ENCODE peak calls at places on chromosomes 12 and 14, in five cellular contexts. M is dorsolateral prefrontal cortex, E is NCI-H82, G is progenitor cell of endocrine pancreas, B is mucosa of descending colon. O is an unnamed sample.

GRCh38 chr14:79279645-79280399 is 931.5 kb downstream of the DIO2 start:
- DNase-seq in E (no peak), G (no peak), M (peak), B (peak), O (no peak)

GRCh38 chr12:52331833-52332232 is 10.6 kb upstream of the KRT83 start:
- DNase-seq in G (no peak), B (no peak), M (no peak), E (no peak), O (no peak)

GRCh38 chr12:78183854-78184253 is 353.2 kb downstream of the NAV3 start:
- DNase-seq in M (no peak), E (no peak), B (no peak), G (no peak), O (no peak)

GRCh38 chr12:115103884-115104883 is 420.2 kb upstream of the TBX3 start:
- DNase-seq in M (no peak), B (no peak), E (no peak), G (no peak), O (no peak)

GRCh38 chr14:89017417-89017816 is 193.0 kb downstream of the TTC8 start:
- DNase-seq in B (no peak), E (no peak), M (no peak), G (no peak), O (no peak)

GRCh38 chr12:232731-233614 is 19.0 kb upstream of the SLC6A12 start:
- DNase-seq in M (no peak), G (no peak), B (no peak), E (peak), O (no peak)

GRCh38 chr12:122190842-122191668 is 8.1 kb downstream of the LRRC43 start:
- DNase-seq in G (peak), E (peak), B (peak), M (peak), O (peak)

GRCh38 chr14:46840971-46841729 is 189.6 kb upstream of the RPL10L start:
- DNase-seq in G (no peak), B (no peak), E (no peak), M (no peak), O (no peak)

GRCh38 chr12:1804545-1805332 is 15.6 kb upstream of the LRTM2 start:
- DNase-seq in B (peak), E (peak), M (peak), G (peak), O (peak)

GRCh38 chr12:119460876-119461275 is 126.3 kb downstream of the CCDC60 start:
- DNase-seq in M (no peak), G (no peak), B (no peak), E (no peak), O (no peak)

GRCh38 chr12:15494329-15495046 is 172.2 kb downstream of the PTPRO start:
- DNase-seq in G (no peak), B (no peak), M (no peak), E (no peak), O (no peak)

GRCh38 chr12:26465419-26466097 is 270.2 kb downstream of the SSPN start:
- DNase-seq in B (no peak), E (peak), G (no peak), M (no peak), O (no peak)